ENCODE peak calls at places on chromosomes 2 and 18, in eight cellular contexts. K is esophagus muscularis mucosa, U is mammary epithelial cell, I is GM12878, L is tibial artery, V is pancreas, A is breast epithelium, O is cardiac muscle cell. X is an unnamed sample.

GRCh38 chr2:42371621-42372473 is 10.8 kb upstream of the COX7A2L start:
- DNase-seq in K (no peak), U (peak; percentile 91), I (no peak), L (no peak), V (no peak), A (no peak), O (no peak), X (no peak)

GRCh38 chr2:238881353-238882082 is 33.6 kb downstream of the TWIST2 start:
- DNase-seq in K (no peak), U (no peak), I (no peak), L (no peak), V (no peak), A (no peak), O (no peak), X (no peak)

GRCh38 chr18:50286391-50287027 is 983 bp downstream of the CXXC1 start:
- DNase-seq in K (no peak), U (peak; percentile 64), I (no peak), L (no peak), V (peak; percentile 72), A (no peak), O (peak; percentile 32), X (no peak)

GRCh38 chr2:215399067-215399716 is 36.7 kb downstream of the FN1 start:
- DNase-seq in K (no peak), U (no peak), I (no peak), L (no peak), V (no peak), A (no peak), O (no peak), X (no peak)

GRCh38 chr2:78778756-78779510 is 246.6 kb upstream of the REG3G start:
- DNase-seq in K (no peak), U (no peak), I (no peak), L (no peak), V (peak; percentile 52), A (no peak), O (no peak), X (no peak)

GRCh38 chr2:207513577-207514257 is 16.0 kb upstream of the CREB1 start:
- DNase-seq in K (peak; percentile 21), U (peak; percentile 96), I (no peak), L (no peak), V (no peak), A (no peak), O (peak; percentile 93), X (no peak)

GRCh38 chr18:67783215-67783946 is 266.9 kb upstream of the DSEL start:
- DNase-seq in K (no peak), U (peak; percentile 92), I (no peak), L (no peak), V (no peak), A (no peak), O (peak; percentile 81), X (no peak)

GRCh38 chr2:182763311-182763912 is 47.4 kb downstream of the DNAJC10 start:
- DNase-seq in K (no peak), U (peak; percentile 16), I (no peak), L (no peak), V (no peak), A (no peak), O (peak; percentile 44), X (no peak)

GRCh38 chr18:56545539-56545938 is 92.9 kb downstream of the TXNL1 start:
- DNase-seq in K (no peak), U (no peak), I (no peak), L (no peak), V (no peak), A (no peak), O (peak; percentile 15), X (no peak)

GRCh38 chr2:230872968-230873669 is 8.4 kb downstream of the ITM2C start:
- DNase-seq in K (no peak), U (no peak), I (peak; percentile 74), L (no peak), V (no peak), A (no peak), O (no peak), X (no peak)
- H3K4me1 ChIP-seq in K (peaks cover 59% of the 10 kb centered on the region), U (no peaks in the 10 kb centered on the region), I (peaks cover 68% of the 10 kb centered on the region), L (peaks cover 17% of the 10 kb centered on the region), V (no peaks in the 10 kb centered on the region), A (no peaks in the 10 kb centered on the region), O (peaks cover 46% of the 10 kb centered on the region), X (peaks cover 22% of the 10 kb centered on the region)

GRCh38 chr2:96154506-96155380 is 9.5 kb upstream of the DUSP2 start:
- DNase-seq in K (no peak), U (no peak), I (no peak), L (peak; percentile 56), V (no peak), A (no peak), O (no peak), X (no peak)
- H3K4me1 ChIP-seq in K (no peaks in the 10 kb centered on the region), U (no peaks in the 10 kb centered on the region), I (peaks cover 40% of the 10 kb centered on the region), L (no peaks in the 10 kb centered on the region), V (no peaks in the 10 kb centered on the region), A (no peaks in the 10 kb centered on the region), O (no peaks in the 10 kb centered on the region), X (peaks cover 6% of the 10 kb centered on the region)

GRCh38 chr2:45825001-45825651 is 173.7 kb downstream of the PRKCE start:
- DNase-seq in K (no peak), U (no peak), I (no peak), L (no peak), V (no peak), A (no peak), O (no peak), X (no peak)
- H3K4me1 ChIP-seq in K (peaks cover 62% of the 10 kb centered on the region), U (peaks cover 33% of the 10 kb centered on the region), I (no peaks in the 10 kb centered on the region), L (peaks cover 39% of the 10 kb centered on the region), V (peaks cover 38% of the 10 kb centered on the region), A (peaks cover 26% of the 10 kb centered on the region), O (no peaks in the 10 kb centered on the region), X (no peaks in the 10 kb centered on the region)

GRCh38 chr2:8380573-8380972 is 301.3 kb upstream of the ID2 start:
- DNase-seq in K (no peak), U (no peak), I (no peak), L (no peak), V (no peak), A (no peak), O (no peak), X (no peak)
- H3K4me1 ChIP-seq in K (peaks cover 7% of the 10 kb centered on the region), U (no peaks in the 10 kb centered on the region), I (peaks cover 33% of the 10 kb centered on the region), L (no peaks in the 10 kb centered on the region), V (no peaks in the 10 kb centered on the region), A (no peaks in the 10 kb centered on the region), O (peaks cover 28% of the 10 kb centered on the region), X (no peaks in the 10 kb centered on the region)

DNA sequence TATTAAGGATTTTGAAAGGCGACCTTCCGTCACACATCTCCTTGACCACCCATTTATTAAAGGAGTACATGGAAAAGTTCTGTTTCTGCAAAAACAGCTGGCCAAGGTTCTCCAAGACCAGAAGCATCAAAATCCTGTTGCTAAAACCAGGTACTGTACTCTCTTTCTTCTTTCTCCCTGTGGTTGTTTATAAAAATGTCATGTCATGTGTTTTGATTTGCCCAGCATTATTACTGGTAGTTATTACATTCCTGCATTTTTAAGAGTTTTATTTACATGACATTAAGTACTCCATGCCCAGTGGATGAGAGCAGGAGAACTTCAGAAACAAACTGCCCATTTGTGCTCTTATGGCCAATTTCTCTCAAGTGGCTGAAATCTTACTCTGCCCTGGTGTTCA is 191.3 kb downstream of the MYO3B start:
- DNase-seq in K (no peak), U (no peak), I (no peak), L (no peak), V (no peak), A (no peak), O (no peak), X (no peak)
- H3K4me1 ChIP-seq in K (no peaks in the 10 kb centered on the region), U (peaks cover 4% of the 10 kb centered on the region), I (no peaks in the 10 kb centered on the region), L (no peaks in the 10 kb centered on the region), V (no peaks in the 10 kb centered on the region), A (no peaks in the 10 kb centered on the region), O (no peaks in the 10 kb centered on the region), X (peaks cover 4% of the 10 kb centered on the region)